ENCODE peak calls at places on chromosomes 2 and 18, in seven cellular contexts. V is endothelial cell, T is fibroblast of the aortic adventitia, O is GM23338, N is hepatocyte, P is fibroblast of mammary gland, W is astrocyte. Y is an unnamed sample.

GRCh38 chr2:165803123-165803760 is 9.2 kb upstream of the GALNT3 start:
- DNase-seq in V (no peak), T (peak), O (no peak), N (peak), P (peak), W (peak), Y (peak)

GRCh38 chr2:55901322-55901721 is 22.3 kb downstream of the EFEMP1 start:
- DNase-seq in V (no peak), T (peak), O (no peak), N (peak), P (peak), W (peak), Y (peak)

GRCh38 chr18:23243178-23243577 is 107.9 kb downstream of the CABLES1 start:
- DNase-seq in V (no peak), T (no peak), O (peak), N (no peak), P (no peak), W (no peak), Y (no peak)

GRCh38 chr18:47917923-47918610 is 12.4 kb downstream of the SMAD2 start:
- DNase-seq in V (no peak), T (no peak), O (peak), N (no peak), P (no peak), W (no peak), Y (no peak)

GRCh38 chr18:33580540-33580939 is 2.5 kb downstream of the ASXL3 start:
- DNase-seq in V (no peak), T (no peak), O (no peak), N (no peak), P (no peak), W (no peak), Y (no peak)

GRCh38 chr2:229118947-229119346 is 152.1 kb downstream of the PID1 start:
- DNase-seq in V (no peak), T (no peak), O (no peak), N (no peak), P (no peak), W (no peak), Y (no peak)

GRCh38 chr2:199261936-199262335 is 195.8 kb downstream of the SATB2 start:
- DNase-seq in V (no peak), T (no peak), O (no peak), N (no peak), P (no peak), W (no peak), Y (no peak)

GRCh38 chr2:71064754-71065621 is 3.5 kb upstream of the NAGK start:
- DNase-seq in V (no peak), T (peak), O (no peak), N (no peak), P (peak), W (no peak), Y (no peak)

GRCh38 chr2:46849741-46850474 is 65.7 kb downstream of the MCFD2 start:
- DNase-seq in V (no peak), T (peak), O (no peak), N (peak), P (peak), W (peak), Y (peak)

GRCh38 chr2:28354920-28355520 is 37.6 kb upstream of the FOSL2 start:
- DNase-seq in V (no peak), T (no peak), O (no peak), N (no peak), P (no peak), W (no peak), Y (no peak)

GRCh38 chr2:230134496-230135073 is 65.9 kb upstream of the SLC16A14 start:
- DNase-seq in V (no peak), T (peak), O (no peak), N (no peak), P (peak), W (peak), Y (peak)

GRCh38 chr2:71547616-71548285 is 94.4 kb downstream of the DYSF start:
- DNase-seq in V (no peak), T (no peak), O (no peak), N (no peak), P (no peak), W (no peak), Y (no peak)

GRCh38 chr2:217360781-217361485 is 501.1 kb upstream of the TNP1 start:
- DNase-seq in V (no peak), T (peak), O (no peak), N (peak), P (peak), W (peak), Y (peak)

GRCh38 chr2:189570565-189570964 is 10.0 kb downstream of the SLC40A1 start:
- DNase-seq in V (no peak), T (peak), O (no peak), N (no peak), P (peak), W (peak), Y (no peak)

GRCh38 chr18:68638613-68639012 is 76.3 kb downstream of the TMX3 start:
- DNase-seq in V (no peak), T (no peak), O (no peak), N (no peak), P (no peak), W (no peak), Y (no peak)

GRCh38 chr18:60446821-60447220 is 74.2 kb upstream of the MC4R start:
- DNase-seq in V (no peak), T (peak), O (no peak), N (no peak), P (no peak), W (peak), Y (no peak)

GRCh38 chr2:42754021-42754775 is 9.7 kb downstream of the OXER1 start:
- DNase-seq in V (no peak), T (peak), O (no peak), N (no peak), P (peak), W (peak), Y (no peak)

GRCh38 chr2:30695749-30696148 is 111.5 kb downstream of the CAPN13 start:
- DNase-seq in V (no peak), T (no peak), O (no peak), N (no peak), P (no peak), W (no peak), Y (no peak)

GRCh38 chr2:74632939-74633312 is 15.2 kb downstream of the M1AP start:
- DNase-seq in V (no peak), T (no peak), O (peak), N (no peak), P (peak), W (no peak), Y (no peak)

GRCh38 chr2:27262379-27263286 is at the start of gene SLC30A3:
- DNase-seq in V (peak), T (no peak), O (peak), N (peak), P (peak), W (no peak), Y (no peak)

GRCh38 chr2:95285542-95285932 is 11.3 kb downstream of the PROM2 start:
- DNase-seq in V (no peak), T (no peak), O (no peak), N (no peak), P (no peak), W (no peak), Y (no peak)

GRCh38 chr2:62410015-62410453 is 96.0 kb downstream of the TMEM17 start:
- DNase-seq in V (no peak), T (peak), O (peak), N (no peak), P (no peak), W (no peak), Y (no peak)

GRCh38 chr18:62151068-62151771 is 35.6 kb downstream of the PIGN start:
- DNase-seq in V (no peak), T (no peak), O (no peak), N (no peak), P (no peak), W (no peak), Y (no peak)

GRCh38 chr2:227033471-227034148 is 130.4 kb downstream of the COL4A4 start:
- DNase-seq in V (peak), T (peak), O (peak), N (peak), P (peak), W (peak), Y (peak)

GRCh38 chr2:27407798-27408491 is 1.4 kb downstream of the PPM1G start:
- DNase-seq in V (peak), T (peak), O (peak), N (peak), P (peak), W (peak), Y (peak)

GRCh38 chr2:192123847-192124246 is 70.9 kb downstream of the TMEFF2 start:
- DNase-seq in V (no peak), T (peak), O (no peak), N (no peak), P (peak), W (peak), Y (peak)

GRCh38 chr2:71566271-71566858 is 113.0 kb downstream of the DYSF start:
- DNase-seq in V (no peak), T (peak), O (no peak), N (no peak), P (no peak), W (peak), Y (no peak)

GRCh38 chr2:54083440-54083839 is 32.0 kb upstream of the ACYP2 start:
- DNase-seq in V (no peak), T (no peak), O (no peak), N (no peak), P (peak), W (no peak), Y (no peak)

GRCh38 chr2:130755234-130756040 is at the start of gene AMER3:
- DNase-seq in V (no peak), T (no peak), O (peak), N (peak), P (no peak), W (no peak), Y (no peak)

GRCh38 chr2:74947703-74948102 is 10.7 kb upstream of the POLE4 start:
- DNase-seq in V (no peak), T (no peak), O (peak), N (no peak), P (no peak), W (no peak), Y (no peak)

GRCh38 chr2:23629417-23630110 is 244.6 kb downstream of the KLHL29 start:
- DNase-seq in V (no peak), T (no peak), O (no peak), N (no peak), P (no peak), W (no peak), Y (no peak)

GRCh38 chr2:127117603-127118002 is 10.6 kb upstream of the BIN1 start:
- DNase-seq in V (no peak), T (no peak), O (no peak), N (no peak), P (no peak), W (no peak), Y (no peak)

GRCh38 chr2:24886640-24887324 is 33.3 kb downstream of the ADCY3 start:
- DNase-seq in V (no peak), T (no peak), O (no peak), N (no peak), P (no peak), W (peak), Y (no peak)

GRCh38 chr2:85759257-85759613 is 5.4 kb downstream of the ATOH8 start:
- DNase-seq in V (no peak), T (no peak), O (no peak), N (no peak), P (no peak), W (no peak), Y (no peak)

GRCh38 chr2:69260666-69261065 is 126.4 kb downstream of the GFPT1 start:
- DNase-seq in V (no peak), T (no peak), O (no peak), N (no peak), P (peak), W (no peak), Y (no peak)

GRCh38 chr2:216549926-216550690 is 51.5 kb downstream of the RPL37A start:
- DNase-seq in V (no peak), T (no peak), O (peak), N (no peak), P (no peak), W (no peak), Y (no peak)

GRCh38 chr2:200713704-200714064 is 98.0 kb upstream of the BZW1 start:
- DNase-seq in V (no peak), T (no peak), O (no peak), N (no peak), P (no peak), W (no peak), Y (no peak)

GRCh38 chr2:134252092-134252775 is 1.6 kb upstream of the MGAT5 start:
- DNase-seq in V (no peak), T (peak), O (no peak), N (no peak), P (peak), W (peak), Y (no peak)

GRCh38 chr18:47215554-47216138 is 35.8 kb downstream of the SKOR2 start:
- DNase-seq in V (peak), T (peak), O (peak), N (peak), P (peak), W (peak), Y (peak)

GRCh38 chr18:63949068-63949737 is at the start of gene HMSD:
- DNase-seq in V (peak), T (peak), O (peak), N (peak), P (peak), W (peak), Y (no peak)
- TF ChIP-seq CTCF in V (no peak), T (peak), O (peak), N (peak), P (no peak), W (no peak), Y (no peak)

GRCh38 chr2:234290671-234291070 is 206.2 kb downstream of the ARL4C start:
- DNase-seq in V (no peak), T (no peak), O (no peak), N (no peak), P (no peak), W (no peak), Y (peak)

GRCh38 chr2:234287650-234288049 is 209.2 kb downstream of the ARL4C start:
- DNase-seq in V (no peak), T (no peak), O (no peak), N (no peak), P (no peak), W (no peak), Y (no peak)

GRCh38 chr2:234289789-234290188 is 207.1 kb downstream of the ARL4C start:
- DNase-seq in V (no peak), T (peak), O (no peak), N (peak), P (peak), W (peak), Y (peak)

GRCh38 chr2:234290196-234290595 is 206.7 kb downstream of the ARL4C start:
- DNase-seq in V (no peak), T (no peak), O (no peak), N (no peak), P (no peak), W (no peak), Y (no peak)

DNA sequence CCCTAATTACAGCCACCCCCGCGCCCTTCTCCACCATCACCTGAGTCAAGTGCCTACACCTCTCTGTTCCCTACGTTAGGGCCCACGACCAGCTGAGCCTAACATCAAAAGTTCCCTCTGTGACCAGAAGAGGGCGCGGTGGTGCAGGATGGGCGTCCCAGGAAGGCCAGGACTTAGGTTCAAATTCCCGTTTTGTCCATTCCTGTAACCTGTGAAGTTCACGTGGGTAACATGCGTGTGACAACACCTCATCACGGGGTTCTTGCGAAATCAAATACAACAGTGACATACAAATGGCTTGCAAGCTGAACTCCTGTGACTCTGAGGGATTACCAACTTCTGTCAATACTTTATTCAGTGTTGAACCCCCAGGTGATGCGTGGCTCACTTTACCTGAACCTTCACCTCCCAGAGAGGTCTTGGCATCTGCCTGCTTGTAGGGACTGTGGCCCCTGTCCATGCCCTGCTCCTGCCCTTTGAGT is 207.9 kb downstream of the ARL4C start:
- DNase-seq in V (peak), T (peak), O (peak), N (peak), P (peak), W (peak), Y (peak)
- TF ChIP-seq CTCF in V (peak), T (peak), O (peak), N (peak), P (peak), W (peak), Y (peak)

GRCh38 chr2:146677280-146677679 is 1167.5 kb upstream of the ACVR2A start:
- DNase-seq in V (no peak), T (no peak), O (peak), N (no peak), P (peak), W (no peak), Y (peak)
- TF ChIP-seq CTCF in V (no peak), T (no peak), O (peak), N (no peak), P (peak), W (no peak), Y (no peak)

GRCh38 chr2:50318147-50318546 is 713.8 kb downstream of the NRXN1 start:
- DNase-seq in V (no peak), T (no peak), O (no peak), N (no peak), P (no peak), W (no peak), Y (peak)
- TF ChIP-seq CTCF in V (no peak), T (no peak), O (peak), N (no peak), P (no peak), W (no peak), Y (no peak)

Y was measured in MCF 10A.